ENCODE peak calls at places on chromosomes 1 and 21, in nine cellular contexts. P, D, E, A, K, V, H, M and G are unnamed samples.

GRCh38 chr1:187384504-187384903 is 555.8 kb downstream of the PLA2G4A start:
- DNase-seq in P (no peak), M (no peak), A (no peak), D (no peak), V (no peak), E (no peak), H (no peak), K (no peak), G (no peak)

GRCh38 chr1:82386365-82387069 is 585.8 kb downstream of the ADGRL2 start:
- DNase-seq in M (no peak), E (no peak), A (no peak), H (no peak), D (no peak), K (no peak), V (no peak), P (no peak), G (no peak)

GRCh38 chr21:43867332-43867703 is 2.3 kb downstream of the AGPAT3 start:
- DNase-seq in A (peak; percentile 27), D (no peak), E (no peak), V (no peak), H (no peak), M (no peak), K (no peak), P (no peak), G (no peak)

GRCh38 chr1:53586765-53587164 is 127.6 kb downstream of the DMRTB1 start:
- DNase-seq in M (peak; percentile 13), P (no peak), E (no peak), K (no peak), D (no peak), V (no peak), H (no peak), A (no peak), G (no peak)

GRCh38 chr1:62175568-62176179 is 19.0 kb upstream of the L1TD1 start:
- DNase-seq in D (peak; percentile 43), M (peak; percentile 51), V (peak; percentile 61), A (peak; percentile 83), K (no peak), E (no peak), P (peak; percentile 73), H (peak; percentile 44), G (peak; percentile 58)

GRCh38 chr1:40897499-40897898 is 35.3 kb upstream of the CITED4 start:
- DNase-seq in V (no peak), H (peak; percentile 7), A (no peak), K (no peak), P (no peak), M (no peak), D (peak; percentile 12), E (no peak), G (peak; percentile 60)

GRCh38 chr21:35411434-35411833 is 362.3 kb upstream of the RUNX1 start:
- DNase-seq in V (no peak), E (no peak), P (no peak), M (no peak), K (no peak), H (no peak), D (no peak), A (no peak), G (no peak)

GRCh38 chr1:19967808-19968207 is 11.6 kb downstream of the PLA2G2A start:
- DNase-seq in P (no peak), D (no peak), E (no peak), H (no peak), A (no peak), M (no peak), V (no peak), K (peak; percentile 62), G (no peak)

GRCh38 chr1:87556326-87556725 is 227.6 kb downstream of the LMO4 start:
- DNase-seq in P (no peak), A (no peak), H (no peak), V (no peak), K (no peak), M (no peak), E (no peak), D (no peak), G (no peak)

GRCh38 chr1:81446006-81446669 is 354.6 kb upstream of the ADGRL2 start:
- DNase-seq in P (no peak), A (no peak), D (no peak), V (no peak), K (peak; percentile 34), H (no peak), M (peak; percentile 67), E (no peak), G (no peak)

GRCh38 chr1:212838145-212838544 is 9.3 kb downstream of the SPATA45 start:
- DNase-seq in V (no peak), K (no peak), M (no peak), A (no peak), P (no peak), D (no peak), H (no peak), E (no peak), G (no peak)

GRCh38 chr1:16900771-16901170 is 5.0 kb downstream of the RNU1-2 start:
- DNase-seq in P (no peak), M (no peak), K (no peak), D (no peak), E (no peak), H (peak; percentile 39), V (peak; percentile 23), A (no peak), G (no peak)

GRCh38 chr1:231340328-231341013 is 2.4 kb downstream of the SPRTN start:
- DNase-seq in H (no peak), A (no peak), V (no peak), E (no peak), D (no peak), P (no peak), K (no peak), M (no peak), G (no peak)

GRCh38 chr21:39504230-39504629 is 52.5 kb downstream of the SH3BGR start:
- DNase-seq in A (no peak), D (no peak), K (no peak), E (no peak), P (no peak), M (no peak), H (no peak), V (no peak), G (no peak)

GRCh38 chr1:232084584-232085223 is 458.1 kb downstream of the DISC1 start:
- DNase-seq in V (peak; percentile 13), A (peak; percentile 86), M (no peak), P (peak; percentile 68), D (no peak), K (no peak), E (no peak), H (no peak), G (peak; percentile 16)

GRCh38 chr1:222974496-222974895 is 159.7 kb downstream of the DISP1 start:
- DNase-seq in A (no peak), H (no peak), V (peak; percentile 90), E (no peak), P (no peak), D (peak; percentile 92), K (no peak), M (no peak), G (peak; percentile 87)

GRCh38 chr1:156581661-156582387 is 2.3 kb downstream of the TTC24 start:
- DNase-seq in A (no peak), E (no peak), K (no peak), H (peak; percentile 83), V (no peak), P (no peak), M (no peak), D (no peak), G (no peak)

GRCh38 chr1:83508485-83509151 is 490.3 kb downstream of the TTLL7 start:
- DNase-seq in V (peak; percentile 86), P (no peak), D (peak; percentile 84), E (no peak), M (no peak), A (peak; percentile 1), H (no peak), K (no peak), G (peak; percentile 60)

DNA sequence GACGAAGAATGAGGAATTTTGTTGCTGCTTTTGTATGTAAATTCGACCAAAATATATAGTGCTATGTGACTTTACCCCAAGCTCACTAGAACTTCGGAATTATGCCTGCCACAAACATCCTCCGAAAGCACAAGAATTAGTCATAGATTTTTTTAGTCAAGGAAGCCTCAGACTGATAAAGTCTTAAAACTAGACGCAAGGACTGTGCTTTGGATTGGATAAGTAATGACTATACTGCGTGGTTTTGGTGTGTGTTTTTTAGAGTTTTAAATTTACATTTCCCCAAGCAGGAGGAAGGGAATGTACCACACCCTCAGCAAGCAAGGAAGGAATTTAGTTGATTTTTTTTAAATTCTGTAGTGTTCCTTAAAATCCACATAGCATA is 10.4 kb downstream of the WLS start:
- DNase-seq in A (no peak), K (no peak), E (no peak), M (no peak), P (no peak), D (peak; percentile 36), H (no peak), V (peak; percentile 69), G (peak; percentile 55)
- H3K4me3 ChIP-seq in A (no peak overlapping the region), K (no peak overlapping the region), E (peak overlapping the region; percentile 5), M (no peak overlapping the region), P (no peak overlapping the region), D (no peak overlapping the region), H (no peak overlapping the region), V (no peak overlapping the region), G (no peak overlapping the region)

GRCh38 chr1:59779949-59780348 is 34.8 kb upstream of the HOOK1 start:
- DNase-seq in K (no peak), H (no peak), V (no peak), E (no peak), P (no peak), A (peak; percentile 64), D (no peak), M (no peak), G (no peak)
- TF ChIP-seq CTCF in K (no peak), H (peak; percentile 33), V (no peak), E (no peak), P (no peak), A (peak; percentile 66), D (no peak), M (no peak), G (no peak)

GRCh38 chr1:153611356-153611755 is 1.6 kb downstream of the S100A16 start:
- DNase-seq in K (no peak), H (no peak), A (no peak), D (no peak), E (no peak), P (no peak), M (no peak), V (no peak), G (no peak)

GRCh38 chr1:153609585-153609907 is 3.4 kb downstream of the S100A16 start:
- DNase-seq in E (no peak), P (no peak), D (no peak), V (no peak), K (no peak), A (no peak), H (no peak), M (no peak), G (no peak)

GRCh38 chr1:153608742-153609584 is 4.0 kb downstream of the S100A16 start:
- DNase-seq in P (peak; percentile 65), H (no peak), A (peak; percentile 83), D (peak; percentile 86), E (peak; percentile 63), V (peak; percentile 92), M (peak; percentile 67), K (peak; percentile 78), G (peak; percentile 94)

GRCh38 chr1:153611024-153611352 is 1.9 kb downstream of the S100A16 start:
- DNase-seq in E (no peak), P (no peak), A (no peak), D (peak; percentile 48), M (no peak), K (no peak), V (no peak), H (no peak), G (peak; percentile 37)

GRCh38 chr1:153610334-153611023 is 2.5 kb downstream of the S100A16 start:
- DNase-seq in H (no peak), V (no peak), K (no peak), E (no peak), M (no peak), A (no peak), P (no peak), D (no peak), G (peak; percentile 24)
- H3K4me3 ChIP-seq in H (no peak overlapping the region), V (peak overlapping the region; percentile 77), K (no peak overlapping the region), E (peak overlapping the region; percentile 23), M (peak overlapping the region; percentile 54), A (no peak overlapping the region), P (no peak overlapping the region), D (peak overlapping the region; percentile 95), G (peak overlapping the region; percentile 86)

GRCh38 chr1:42680045-42680444 is 2.2 kb upstream of the YBX1 start:
- DNase-seq in A (no peak), E (no peak), K (no peak), H (no peak), M (no peak), D (no peak), P (no peak), V (no peak), G (no peak)
- TF ChIP-seq CTCF in A (no peak), E (no peak), K (no peak), H (no peak), M (no peak), D (no peak), P (no peak), V (no peak), G (no peak)